ENCODE peak calls at places on chromosome 21, in five cellular contexts. One of them, this sample, is unnamed.

GRCh38 chr21:17554619-17555472 is 42.0 kb downstream of the CXADR start:
- DNase-seq in mesenchymal stem cell: no peak
- DNase-seq in neuronal stem cell: peak; percentile 14
- DNase-seq in H1: no peak
- DNase-seq in trophoblast cell: peak; percentile 19
- DNase-seq in this sample: no peak

GRCh38 chr21:41196990-41197389 is 29.0 kb downstream of the BACE2 start:
- DNase-seq in mesenchymal stem cell: no peak
- DNase-seq in neuronal stem cell: no peak
- DNase-seq in H1: no peak
- DNase-seq in trophoblast cell: no peak
- DNase-seq in this sample: no peak

GRCh38 chr21:22791986-22792560 is 1793.9 kb downstream of the NCAM2 start:
- DNase-seq in mesenchymal stem cell: peak; percentile 34
- DNase-seq in neuronal stem cell: peak; percentile 39
- DNase-seq in H1: no peak
- DNase-seq in trophoblast cell: peak; percentile 77
- DNase-seq in this sample: no peak

GRCh38 chr21:32733356-32733755 is 5.5 kb upstream of the SYNJ1 start:
- DNase-seq in mesenchymal stem cell: no peak
- DNase-seq in neuronal stem cell: no peak
- DNase-seq in H1: no peak
- DNase-seq in trophoblast cell: no peak
- DNase-seq in this sample: no peak

GRCh38 chr21:37225440-37225839 is 41.7 kb downstream of the VPS26C start:
- DNase-seq in mesenchymal stem cell: no peak
- DNase-seq in neuronal stem cell: no peak
- DNase-seq in H1: no peak
- DNase-seq in trophoblast cell: no peak
- DNase-seq in this sample: no peak

GRCh38 chr21:16522512-16522911 is 792.7 kb downstream of the USP25 start:
- DNase-seq in mesenchymal stem cell: peak; percentile 29
- DNase-seq in neuronal stem cell: no peak
- DNase-seq in H1: no peak
- DNase-seq in trophoblast cell: no peak
- DNase-seq in this sample: no peak

GRCh38 chr21:40120944-40121575 is 253.8 kb downstream of the PCP4 start:
- DNase-seq in mesenchymal stem cell: no peak
- DNase-seq in neuronal stem cell: peak; percentile 9
- DNase-seq in H1: no peak
- DNase-seq in trophoblast cell: peak; percentile 62
- DNase-seq in this sample: no peak

GRCh38 chr21:42263591-42264131 is 44.7 kb downstream of the ABCG1 start:
- DNase-seq in mesenchymal stem cell: no peak
- DNase-seq in neuronal stem cell: no peak
- DNase-seq in H1: no peak
- DNase-seq in trophoblast cell: no peak
- DNase-seq in this sample: no peak

GRCh38 chr21:16330340-16331319 is 600.8 kb downstream of the USP25 start:
- DNase-seq in mesenchymal stem cell: peak; percentile 65
- DNase-seq in neuronal stem cell: peak; percentile 62
- DNase-seq in H1: no peak
- DNase-seq in trophoblast cell: peak; percentile 86
- DNase-seq in this sample: no peak

GRCh38 chr21:15301014-15301413 is 236.2 kb upstream of the NRIP1 start:
- DNase-seq in mesenchymal stem cell: no peak
- DNase-seq in neuronal stem cell: peak; percentile 15
- DNase-seq in H1: no peak
- DNase-seq in trophoblast cell: no peak
- DNase-seq in this sample: no peak

GRCh38 chr21:15624646-15625045 is 105.1 kb upstream of the USP25 start:
- DNase-seq in mesenchymal stem cell: no peak
- DNase-seq in neuronal stem cell: no peak
- DNase-seq in H1: no peak
- DNase-seq in trophoblast cell: peak; percentile 93
- DNase-seq in this sample: no peak

GRCh38 chr21:18725653-18726052 is 322.1 kb upstream of the TMPRSS15 start:
- DNase-seq in mesenchymal stem cell: no peak
- DNase-seq in neuronal stem cell: no peak
- DNase-seq in H1: no peak
- DNase-seq in trophoblast cell: no peak
- DNase-seq in this sample: peak; percentile 40

GRCh38 chr21:19197950-19198349 is 794.4 kb upstream of the TMPRSS15 start:
- DNase-seq in mesenchymal stem cell: no peak
- DNase-seq in neuronal stem cell: no peak
- DNase-seq in H1: no peak
- DNase-seq in trophoblast cell: no peak
- DNase-seq in this sample: no peak

GRCh38 chr21:41953249-41953830 is 478 bp downstream of the C2CD2 start:
- DNase-seq in mesenchymal stem cell: peak; percentile 26
- DNase-seq in neuronal stem cell: no peak
- DNase-seq in H1: no peak
- DNase-seq in trophoblast cell: no peak
- DNase-seq in this sample: no peak

GRCh38 chr21:37653201-37653600 is 263.1 kb downstream of the KCNJ6 start:
- DNase-seq in mesenchymal stem cell: no peak
- DNase-seq in neuronal stem cell: no peak
- DNase-seq in H1: no peak
- DNase-seq in trophoblast cell: no peak
- DNase-seq in this sample: no peak

GRCh38 chr21:42193721-42194120 is 25.2 kb upstream of the ABCG1 start:
- DNase-seq in mesenchymal stem cell: no peak
- DNase-seq in neuronal stem cell: no peak
- DNase-seq in H1: no peak
- DNase-seq in trophoblast cell: no peak
- DNase-seq in this sample: no peak

GRCh38 chr21:19810779-19811178 is 1187.4 kb upstream of the NCAM2 start:
- DNase-seq in mesenchymal stem cell: peak; percentile 26
- DNase-seq in neuronal stem cell: no peak
- DNase-seq in H1: no peak
- DNase-seq in trophoblast cell: no peak
- DNase-seq in this sample: peak; percentile 29

GRCh38 chr21:16193758-16194606 is 464.2 kb downstream of the USP25 start:
- DNase-seq in mesenchymal stem cell: peak; percentile 82
- DNase-seq in neuronal stem cell: peak; percentile 81
- DNase-seq in H1: peak; percentile 27
- DNase-seq in trophoblast cell: peak; percentile 27
- DNase-seq in this sample: peak; percentile 39

GRCh38 chr21:41777934-41778815 is 11.3 kb upstream of the RIPK4 start:
- DNase-seq in mesenchymal stem cell: peak; percentile 75
- DNase-seq in neuronal stem cell: peak; percentile 82
- DNase-seq in H1: peak; percentile 79
- DNase-seq in trophoblast cell: peak; percentile 99
- DNase-seq in this sample: peak; percentile 95

GRCh38 chr21:36508948-36509347 is 29.0 kb upstream of the CLDN14 start:
- DNase-seq in mesenchymal stem cell: no peak
- DNase-seq in neuronal stem cell: no peak
- DNase-seq in H1: no peak
- DNase-seq in trophoblast cell: no peak
- DNase-seq in this sample: no peak

GRCh38 chr21:42160111-42160949 is 58.6 kb upstream of the ABCG1 start:
- DNase-seq in mesenchymal stem cell: no peak
- DNase-seq in neuronal stem cell: no peak
- DNase-seq in H1: no peak
- DNase-seq in trophoblast cell: no peak
- DNase-seq in this sample: peak; percentile 20

GRCh38 chr21:41680444-41681335 is 86.2 kb downstream of the RIPK4 start:
- DNase-seq in mesenchymal stem cell: no peak
- DNase-seq in neuronal stem cell: no peak
- DNase-seq in H1: no peak
- DNase-seq in trophoblast cell: peak; percentile 33
- DNase-seq in this sample: no peak

GRCh38 chr21:42009018-42009830 is 936 bp downstream of the ZBTB21 start:
- DNase-seq in mesenchymal stem cell: peak; percentile 97
- DNase-seq in neuronal stem cell: peak; percentile 39
- DNase-seq in H1: no peak
- DNase-seq in trophoblast cell: peak; percentile 62
- DNase-seq in this sample: peak; percentile 46

GRCh38 chr21:16842716-16843115 is 670.1 kb upstream of the CXADR start:
- DNase-seq in mesenchymal stem cell: no peak
- DNase-seq in neuronal stem cell: no peak
- DNase-seq in H1: no peak
- DNase-seq in trophoblast cell: no peak
- DNase-seq in this sample: no peak

GRCh38 chr21:33734326-33734725 is 92.0 kb downstream of the ITSN1 start:
- DNase-seq in mesenchymal stem cell: peak; percentile 20
- DNase-seq in neuronal stem cell: no peak
- DNase-seq in H1: no peak
- DNase-seq in trophoblast cell: peak; percentile 51
- DNase-seq in this sample: no peak

GRCh38 chr21:16554522-16554921 is 824.7 kb downstream of the USP25 start:
- DNase-seq in mesenchymal stem cell: no peak
- DNase-seq in neuronal stem cell: no peak
- DNase-seq in H1: no peak
- DNase-seq in trophoblast cell: no peak
- DNase-seq in this sample: no peak

GRCh38 chr21:42093991-42094417 is 22.9 kb downstream of the UMODL1 start:
- DNase-seq in mesenchymal stem cell: peak; percentile 96
- DNase-seq in neuronal stem cell: no peak
- DNase-seq in H1: no peak
- DNase-seq in trophoblast cell: peak; percentile 60
- DNase-seq in this sample: no peak

GRCh38 chr21:41142051-41142795 is 25.7 kb upstream of the BACE2 start:
- DNase-seq in mesenchymal stem cell: no peak
- DNase-seq in neuronal stem cell: no peak
- DNase-seq in H1: no peak
- DNase-seq in trophoblast cell: peak; percentile 93
- DNase-seq in this sample: peak; percentile 47

DNA sequence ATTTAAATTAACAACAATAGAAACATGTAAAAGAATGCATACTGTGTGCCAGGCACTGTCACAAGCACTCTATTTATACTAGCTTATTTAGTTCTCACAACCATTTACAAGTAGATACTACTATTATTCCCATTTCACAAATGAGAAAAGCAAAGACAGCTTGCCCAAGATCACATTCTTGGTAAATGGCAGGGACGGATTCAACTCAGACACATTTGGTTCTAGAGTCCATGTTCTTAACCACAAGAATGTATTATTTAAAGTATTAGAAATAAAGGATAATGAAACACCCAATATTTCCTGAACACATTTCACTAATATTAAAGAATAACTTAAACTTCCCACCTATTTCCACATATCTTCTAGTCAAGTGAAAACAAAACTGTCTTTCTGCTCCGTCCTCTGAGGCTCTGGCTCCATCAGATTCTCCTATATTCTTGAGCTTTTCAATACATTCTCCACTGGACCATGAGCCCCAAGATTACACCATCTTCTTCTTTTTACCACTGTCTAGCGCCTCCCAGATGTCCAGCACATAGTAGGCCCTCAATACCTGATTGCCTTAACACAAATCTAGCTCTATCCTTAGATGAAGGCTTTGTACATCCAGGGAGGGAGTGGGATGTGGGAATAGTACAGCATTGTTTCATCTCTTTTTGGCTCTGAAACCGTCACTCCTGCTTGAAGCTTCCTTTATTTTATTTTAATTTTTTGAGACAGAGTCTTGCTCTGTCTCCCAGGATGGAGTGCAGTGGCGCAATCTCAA is 29.3 kb downstream of the SOD1 start:
- DNase-seq in mesenchymal stem cell: no peak
- DNase-seq in neuronal stem cell: no peak
- DNase-seq in H1: no peak
- DNase-seq in trophoblast cell: no peak
- DNase-seq in this sample: no peak
- H3K23ac ChIP-seq in mesenchymal stem cell: no peak overlapping the region
- H3K23ac ChIP-seq in neuronal stem cell: no peak overlapping the region
- H3K23ac ChIP-seq in H1: no peak overlapping the region
- H3K23ac ChIP-seq in trophoblast cell: no peak overlapping the region
- H3K23ac ChIP-seq in this sample: no peak overlapping the region

GRCh38 chr21:43313939-43314405 is 113.0 kb downstream of the SIK1 start:
- DNase-seq in mesenchymal stem cell: no peak
- DNase-seq in neuronal stem cell: no peak
- DNase-seq in H1: no peak
- DNase-seq in trophoblast cell: no peak
- DNase-seq in this sample: no peak

GRCh38 chr21:43313221-43313938 is 113.6 kb downstream of the SIK1 start:
- DNase-seq in mesenchymal stem cell: no peak
- DNase-seq in neuronal stem cell: no peak
- DNase-seq in H1: no peak
- DNase-seq in trophoblast cell: no peak
- DNase-seq in this sample: no peak

GRCh38 chr21:43316156-43316845 is 110.6 kb downstream of the SIK1 start:
- DNase-seq in mesenchymal stem cell: no peak
- DNase-seq in neuronal stem cell: no peak
- DNase-seq in H1: no peak
- DNase-seq in trophoblast cell: no peak
- DNase-seq in this sample: no peak

GRCh38 chr21:43317254-43317748 is 109.6 kb downstream of the SIK1 start:
- DNase-seq in mesenchymal stem cell: no peak
- DNase-seq in neuronal stem cell: no peak
- DNase-seq in H1: no peak
- DNase-seq in trophoblast cell: no peak
- DNase-seq in this sample: no peak

DNA sequence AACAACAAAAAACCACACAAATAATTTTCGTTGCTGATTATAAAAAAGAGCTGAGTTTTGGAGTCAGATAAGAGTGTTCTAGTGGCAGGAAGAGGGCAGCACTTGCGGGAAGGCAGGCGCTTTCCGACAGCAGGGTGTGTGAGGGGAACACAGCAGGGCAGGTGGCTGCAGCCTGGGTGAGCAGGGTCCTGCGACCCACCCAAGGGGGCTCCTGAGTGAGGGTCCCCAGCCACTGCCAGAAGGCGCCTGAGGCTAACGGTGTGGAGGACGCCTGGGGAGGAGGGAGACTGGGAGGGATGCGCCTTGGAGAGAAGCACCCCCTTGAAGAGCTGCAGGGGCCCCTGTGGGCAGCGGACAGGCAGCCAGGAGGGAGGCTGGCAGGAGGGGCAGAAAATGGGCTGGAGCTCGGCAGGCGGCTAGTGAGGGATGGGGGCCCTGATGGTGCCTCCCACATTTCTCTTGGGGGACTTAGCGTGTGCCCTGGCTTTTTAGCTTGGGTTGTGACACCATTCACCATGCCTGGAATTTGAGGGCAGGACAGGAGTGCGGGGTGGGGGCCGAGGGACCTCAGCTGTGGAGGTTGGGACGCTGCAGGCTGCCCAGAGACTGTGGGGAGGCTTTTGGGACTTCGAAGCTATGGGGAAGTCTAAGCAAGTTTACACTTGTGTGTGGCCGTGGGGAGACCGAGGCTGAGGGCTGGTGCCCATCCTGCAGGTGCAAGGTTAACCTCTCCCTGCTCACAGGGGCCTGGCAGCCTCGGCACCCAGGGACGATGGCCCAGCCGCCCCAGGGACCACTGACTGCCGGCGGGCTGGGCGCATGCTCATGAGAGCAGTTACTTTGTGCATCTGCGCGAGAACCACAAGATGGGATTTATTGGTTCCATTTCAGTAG is 111.4 kb downstream of the SIK1 start:
- DNase-seq in mesenchymal stem cell: no peak
- DNase-seq in neuronal stem cell: no peak
- DNase-seq in H1: no peak
- DNase-seq in trophoblast cell: no peak
- DNase-seq in this sample: no peak
- H3K4me1 ChIP-seq in mesenchymal stem cell: peaks cover 20% of the 10 kb centered on the region
- H3K4me1 ChIP-seq in neuronal stem cell: peaks cover 7% of the 10 kb centered on the region
- H3K4me1 ChIP-seq in H1: peaks cover 17% of the 10 kb centered on the region
- H3K4me1 ChIP-seq in trophoblast cell: peaks cover 6% of the 10 kb centered on the region
- H3K4me1 ChIP-seq in this sample: peaks cover 7% of the 10 kb centered on the region

GRCh38 chr21:34960672-34961071 is 88.4 kb downstream of the RUNX1 start:
- DNase-seq in mesenchymal stem cell: no peak
- DNase-seq in neuronal stem cell: no peak
- DNase-seq in H1: no peak
- DNase-seq in trophoblast cell: no peak
- DNase-seq in this sample: no peak
- H2BK12ac ChIP-seq in mesenchymal stem cell: no peak overlapping the region
- H2BK12ac ChIP-seq in neuronal stem cell: no peak overlapping the region
- H2BK12ac ChIP-seq in H1: no peak overlapping the region
- H2BK12ac ChIP-seq in trophoblast cell: no peak overlapping the region
- H2BK12ac ChIP-seq in this sample: no peak overlapping the region

GRCh38 chr21:26124421-26124833 is 46.1 kb downstream of the APP start:
- DNase-seq in mesenchymal stem cell: peak; percentile 64
- DNase-seq in neuronal stem cell: no peak
- DNase-seq in H1: no peak
- DNase-seq in trophoblast cell: peak; percentile 87
- DNase-seq in this sample: no peak
- H3K23ac ChIP-seq in mesenchymal stem cell: no peak overlapping the region
- H3K23ac ChIP-seq in neuronal stem cell: no peak overlapping the region
- H3K23ac ChIP-seq in H1: no peak overlapping the region
- H3K23ac ChIP-seq in trophoblast cell: no peak overlapping the region
- H3K23ac ChIP-seq in this sample: no peak overlapping the region

This sample was measured in H9.